ENCODE peak calls at places on chromosome 20, in five cellular contexts. M is neural crest cell, H is ACHN, V is NCI-H2029, D is Right ventricle myocardium inferior. U is an unnamed sample.

GRCh38 chr20:38202153-38202981 is 37.3 kb upstream of the TGM2 start:
- DNase-seq in H (no peak), V (no peak), M (no peak), D (no peak), U (no peak)

GRCh38 chr20:57786304-57786942 is 76.6 kb upstream of the PMEPA1 start:
- DNase-seq in M (no peak), H (no peak), D (no peak), V (no peak), U (no peak)

GRCh38 chr20:9532069-9532809 is 17.8 kb downstream of the LAMP5 start:
- DNase-seq in H (no peak), M (no peak), D (no peak), V (no peak), U (no peak)

GRCh38 chr20:14566505-14566904 is 229.1 kb upstream of the FLRT3 start:
- DNase-seq in M (no peak), D (no peak), H (no peak), V (no peak), U (peak; percentile 92)

GRCh38 chr20:43755851-43756250 is 29.0 kb upstream of the GTSF1L start:
- DNase-seq in V (no peak), M (no peak), H (no peak), D (no peak), U (peak; percentile 29)

GRCh38 chr20:34012330-34012729 is 18.6 kb downstream of the RALY start:
- DNase-seq in V (no peak), D (no peak), M (no peak), H (no peak), U (no peak)

GRCh38 chr20:4053516-4053919 is 38.2 kb upstream of the RNF24 start:
- DNase-seq in D (no peak), M (no peak), V (no peak), H (no peak), U (no peak)

GRCh38 chr20:52082612-52083011 is 109.0 kb downstream of the ZFP64 start:
- DNase-seq in D (no peak), V (no peak), H (no peak), M (no peak), U (no peak)

GRCh38 chr20:24098886-24099285 is 110.3 kb upstream of the GGTLC1 start:
- DNase-seq in D (no peak), V (no peak), M (no peak), H (no peak), U (peak; percentile 66)

GRCh38 chr20:58650181-58650775 is 805 bp upstream of the STX16 start:
- DNase-seq in M (no peak), D (peak; percentile 76), V (no peak), H (no peak), U (peak; percentile 30)

GRCh38 chr20:32918751-32919150 is 60.0 kb downstream of the EFCAB8 start:
- DNase-seq in M (no peak), D (no peak), H (no peak), V (no peak), U (no peak)

GRCh38 chr20:17859616-17860232 is 108.9 kb downstream of the SNX5 start:
- DNase-seq in H (no peak), V (peak; percentile 70), M (no peak), D (no peak), U (no peak)

GRCh38 chr20:22430154-22430745 is 154.1 kb downstream of the FOXA2 start:
- DNase-seq in M (peak; percentile 26), D (no peak), V (no peak), H (no peak), U (no peak)

GRCh38 chr20:934186-934840 is 18.2 kb upstream of the ANGPT4 start:
- DNase-seq in V (no peak), D (no peak), M (no peak), H (no peak), U (no peak)

GRCh38 chr20:34629342-34629741 is 47.5 kb downstream of the PIGU start:
- DNase-seq in D (no peak), H (no peak), V (no peak), M (no peak), U (peak; percentile 43)

U was measured in fibroblast of the aortic adventitia.